ENCODE peak calls at places on chromosomes 2 and 18, in seven cellular contexts. B is SK-N-SH; S is CD8-positive, alpha-beta memory T cell; V is stomach; N is left ventricle myocardium inferior; M is endothelial cell of umbilical vein; W is pancreas. H is an unnamed sample. For H3K4me1, the result is how much of the 10 kb centered on the place peaks cover.

GRCh38 chr2:189719531-189719930 is 43.1 kb downstream of the OSGEPL1 start:
- DNase-seq in B (no peak), S (no peak), V (no peak), N (no peak), M (no peak), W (no peak), H (no peak)

GRCh38 chr2:134124047-134124753 is 129.7 kb upstream of the MGAT5 start:
- DNase-seq in B (peak), S (no peak), V (peak), N (no peak), M (no peak), W (no peak), H (no peak)

GRCh38 chr2:113124181-113124961 is 3.0 kb upstream of the IL1RN start:
- DNase-seq in B (no peak), S (no peak), V (no peak), N (no peak), M (no peak), W (no peak), H (peak)

GRCh38 chr18:51255694-51256093 is 58.2 kb upstream of the MEX3C start:
- DNase-seq in B (no peak), S (no peak), V (no peak), N (no peak), M (no peak), W (no peak), H (no peak)

GRCh38 chr18:75830848-75831247 is 403.3 kb upstream of the SMIM21 start:
- DNase-seq in B (no peak), S (no peak), V (no peak), N (no peak), M (no peak), W (no peak), H (peak)

GRCh38 chr18:2932247-2933181 is 80.4 kb downstream of the LPIN2 start:
- DNase-seq in B (peak), S (peak), V (no peak), N (no peak), M (peak), W (no peak), H (peak)

GRCh38 chr18:41134426-41134825 is 820.6 kb upstream of the PIK3C3 start:
- DNase-seq in B (no peak), S (no peak), V (no peak), N (no peak), M (no peak), W (no peak), H (no peak)

GRCh38 chr2:69345434-69345833 is 41.6 kb downstream of the GFPT1 start:
- DNase-seq in B (no peak), S (no peak), V (no peak), N (no peak), M (no peak), W (no peak), H (no peak)

GRCh38 chr18:35688757-35689156 is 107.2 kb downstream of the GALNT1 start:
- DNase-seq in B (no peak), S (no peak), V (no peak), N (no peak), M (no peak), W (no peak), H (no peak)

GRCh38 chr2:27003857-27004256 is 28.9 kb upstream of the TMEM214 start:
- DNase-seq in B (no peak), S (no peak), V (no peak), N (no peak), M (peak), W (no peak), H (no peak)

GRCh38 chr2:27001851-27002369 is 30.9 kb upstream of the TMEM214 start:
- DNase-seq in B (no peak), S (no peak), V (no peak), N (no peak), M (no peak), W (no peak), H (no peak)

GRCh38 chr2:27000995-27001394 is 30.6 kb downstream of the MAPRE3 start:
- DNase-seq in B (no peak), S (no peak), V (no peak), N (no peak), M (no peak), W (no peak), H (no peak)

GRCh38 chr2:27000228-27000627 is 29.8 kb downstream of the MAPRE3 start:
- DNase-seq in B (no peak), S (no peak), V (no peak), N (no peak), M (no peak), W (no peak), H (no peak)

DNA sequence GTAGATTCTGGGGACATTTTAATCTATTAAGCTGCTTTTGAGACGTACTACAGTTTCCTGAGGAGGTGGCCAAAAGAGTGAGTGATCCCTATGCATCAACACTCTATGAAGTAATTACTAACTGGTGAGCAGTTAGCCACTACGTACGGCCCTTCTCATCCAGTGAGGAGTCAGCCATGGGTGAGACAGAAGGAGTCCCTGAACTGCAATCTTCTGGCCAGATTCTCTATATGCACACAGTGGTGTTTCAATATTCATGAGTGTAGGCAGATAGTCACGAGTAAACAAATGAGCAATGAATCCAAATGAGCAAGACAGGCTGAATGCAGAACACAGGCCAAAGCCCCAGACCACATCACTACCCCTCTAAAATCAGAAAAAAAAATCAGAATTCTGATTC is 29.8 kb upstream of the TMEM214 start:
- DNase-seq in B (no peak), S (no peak), V (no peak), N (no peak), M (no peak), W (no peak), H (no peak)
- H3K4me1 ChIP-seq in B (under half), S (under half), V (under half), N (under half), M (under half), W (under half), H (under half)

GRCh38 chr18:22167471-22168151 is 1.8 kb upstream of the GATA6 start:
- DNase-seq in B (peak), S (no peak), V (no peak), N (peak), M (peak), W (peak), H (no peak)

GRCh38 chr18:22165049-22165602 is 4.3 kb upstream of the GATA6 start:
- DNase-seq in B (peak), S (no peak), V (no peak), N (no peak), M (no peak), W (peak), H (no peak)

GRCh38 chr18:22165603-22166069 is 3.8 kb upstream of the GATA6 start:
- DNase-seq in B (no peak), S (no peak), V (no peak), N (no peak), M (no peak), W (peak), H (no peak)

GRCh38 chr18:22167091-22167470 is 2.3 kb upstream of the GATA6 start:
- DNase-seq in B (no peak), S (no peak), V (no peak), N (peak), M (no peak), W (peak), H (no peak)

DNA sequence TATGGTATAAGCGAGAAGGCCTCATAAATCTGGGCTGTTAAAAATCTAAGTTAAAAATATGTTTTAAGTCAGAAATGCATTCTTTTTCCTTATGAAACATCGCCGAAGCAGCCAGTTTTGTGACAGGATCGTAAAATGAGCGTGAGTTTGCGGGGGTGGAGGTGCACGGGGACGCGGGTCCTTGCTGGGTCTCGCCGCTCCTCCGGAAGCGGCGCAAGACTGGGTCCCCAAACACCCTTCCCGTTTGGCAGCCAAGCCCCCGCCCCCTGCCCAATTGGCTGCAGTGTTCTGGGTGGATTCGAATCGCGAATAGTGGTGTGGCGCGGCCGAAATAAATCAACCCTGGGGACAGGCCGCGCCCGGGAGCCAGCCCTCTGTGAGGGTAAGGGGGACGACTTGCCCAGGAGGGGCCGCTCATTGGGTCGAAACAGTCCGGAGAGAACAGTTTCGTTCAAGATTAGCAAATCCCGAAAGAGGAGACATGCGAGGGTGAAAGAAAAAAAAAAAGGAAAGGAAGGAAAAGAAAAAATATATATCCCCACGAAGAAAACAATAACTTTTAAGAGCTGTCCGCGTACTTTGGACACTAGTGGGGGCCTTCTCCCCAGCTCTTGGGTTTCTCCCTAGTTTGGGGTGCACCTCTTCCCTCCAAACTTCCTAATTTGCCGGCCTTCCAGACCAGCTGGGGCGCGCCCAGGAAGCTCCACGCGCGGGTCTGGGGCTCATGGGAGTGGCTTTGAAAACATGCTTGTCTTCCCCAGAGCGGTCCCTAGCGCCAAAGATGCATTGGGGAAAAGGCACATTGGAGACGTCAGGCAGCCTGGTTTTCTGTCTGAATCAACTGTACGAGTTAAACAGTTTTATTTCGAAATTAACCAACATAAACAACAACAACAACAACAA is 3.1 kb upstream of the GATA6 start:
- DNase-seq in B (peak), S (no peak), V (peak), N (peak), M (peak), W (peak), H (no peak)
- H3K4me3 ChIP-seq in B (no peak), S (no peak), V (peak), N (peak), M (peak), W (peak), H (no peak)

GRCh38 chr18:57741273-57741672 is 61.8 kb downstream of the ATP8B1 start:
- DNase-seq in B (no peak), S (no peak), V (no peak), N (no peak), M (no peak), W (no peak), H (no peak)

GRCh38 chr18:57744211-57744694 is 58.9 kb downstream of the ATP8B1 start:
- DNase-seq in B (no peak), S (no peak), V (peak), N (no peak), M (peak), W (no peak), H (no peak)

GRCh38 chr18:57747809-57748680 is 55.1 kb downstream of the ATP8B1 start:
- DNase-seq in B (no peak), S (no peak), V (no peak), N (no peak), M (no peak), W (no peak), H (no peak)

GRCh38 chr18:57738078-57738477 is 65.0 kb downstream of the ATP8B1 start:
- DNase-seq in B (no peak), S (no peak), V (no peak), N (no peak), M (no peak), W (no peak), H (no peak)

DNA sequence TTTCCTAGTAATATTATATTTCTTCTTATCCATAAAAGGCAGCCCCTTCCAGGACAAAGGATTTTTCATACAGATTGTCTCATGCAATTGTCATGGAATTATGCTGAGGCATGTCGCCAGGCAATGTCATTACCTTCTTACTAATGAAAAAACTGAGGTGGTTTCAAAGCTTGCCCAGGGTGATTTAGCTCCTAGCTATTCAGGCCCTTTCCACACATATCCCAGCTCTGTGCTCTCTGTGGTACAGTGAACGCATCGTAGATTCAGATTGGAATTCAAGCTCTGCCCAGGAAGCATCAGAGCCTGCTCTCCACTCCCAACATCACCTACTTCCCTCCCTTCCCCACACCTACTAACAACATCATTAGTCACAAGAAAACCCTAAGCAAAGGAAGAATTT is 60.1 kb downstream of the ATP8B1 start:
- DNase-seq in B (no peak), S (no peak), V (no peak), N (no peak), M (peak), W (no peak), H (no peak)
- H3K4me1 ChIP-seq in B (under half), S (under half), V (half or more), N (under half), M (under half), W (under half), H (half or more)

GRCh38 chr2:30450025-30450424 is 3.0 kb downstream of the LCLAT1 start:
- DNase-seq in B (no peak), S (no peak), V (no peak), N (no peak), M (no peak), W (no peak), H (no peak)
- H3K4me3 ChIP-seq in B (no peak), S (no peak), V (no peak), N (no peak), M (no peak), W (no peak), H (no peak)

GRCh38 chr18:9136315-9137141 is at the start of gene ANKRD12:
- DNase-seq in B (peak), S (peak), V (peak), N (peak), M (peak), W (peak), H (peak)

GRCh38 chr18:9135081-9135911 is 1.3 kb upstream of the ANKRD12 start:
- DNase-seq in B (no peak), S (no peak), V (no peak), N (no peak), M (peak), W (no peak), H (no peak)

GRCh38 chr18:9135912-9136314 is 668 bp upstream of the ANKRD12 start:
- DNase-seq in B (no peak), S (no peak), V (no peak), N (no peak), M (peak), W (no peak), H (no peak)

GRCh38 chr18:9139400-9140039 is 2.9 kb downstream of the ANKRD12 start:
- DNase-seq in B (no peak), S (no peak), V (no peak), N (no peak), M (peak), W (no peak), H (no peak)

DNA sequence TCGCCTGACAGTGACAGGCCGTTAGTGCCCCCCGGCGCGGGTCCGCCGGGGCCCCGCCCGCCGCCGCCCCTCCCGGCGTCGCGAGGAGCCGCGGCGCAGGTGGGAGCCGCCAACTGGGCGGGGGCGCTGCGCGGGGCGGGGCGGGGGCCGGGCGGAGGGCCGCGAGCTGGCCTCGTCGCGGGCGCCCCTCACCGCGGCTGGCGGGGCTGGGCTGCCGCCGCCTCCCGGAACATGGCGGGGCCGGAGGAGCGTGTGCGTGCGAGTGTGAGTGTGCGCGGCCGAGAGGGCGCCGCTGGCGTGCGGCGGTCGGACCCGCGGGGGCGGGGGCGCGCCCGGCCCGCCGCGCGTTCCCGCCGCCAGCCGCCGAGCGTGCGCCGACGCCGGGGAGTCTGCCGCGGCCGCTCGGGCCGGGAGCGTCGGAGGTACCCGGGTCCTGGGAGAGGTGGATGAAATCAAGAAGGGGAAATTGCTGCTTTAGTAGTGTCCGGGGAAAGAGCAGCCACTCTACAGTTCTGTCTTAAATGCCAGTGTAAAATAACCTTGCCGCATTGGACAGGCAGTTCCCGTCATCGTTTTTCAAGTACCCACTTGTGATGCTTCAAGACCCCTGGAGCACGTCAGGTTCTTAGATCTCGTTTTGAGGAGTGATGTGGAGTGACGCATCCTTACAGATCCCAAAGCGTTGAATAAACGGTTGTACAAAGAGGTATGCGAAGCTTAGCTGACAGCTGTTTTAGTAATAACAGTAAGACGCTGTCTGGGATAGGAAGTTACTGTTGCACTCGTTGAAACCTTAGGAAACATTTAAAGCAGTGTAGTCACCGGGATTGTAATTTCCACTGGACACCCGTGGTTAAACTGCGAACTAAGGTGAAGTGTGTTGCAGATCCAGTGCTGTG is 836 bp downstream of the ANKRD12 start:
- DNase-seq in B (peak), S (peak), V (peak), N (peak), M (peak), W (peak), H (no peak)
- H3K4me1 ChIP-seq in B (under half), S (half or more), V (half or more), N (half or more), M (under half), W (under half), H (half or more)

GRCh38 chr2:3520591-3520990 is 1.3 kb upstream of the ADI1 start:
- DNase-seq in B (no peak), S (no peak), V (no peak), N (no peak), M (no peak), W (no peak), H (no peak)
- H3K4me3 ChIP-seq in B (peak), S (no peak), V (no peak), N (no peak), M (no peak), W (no peak), H (peak)

GRCh38 chr2:85538507-85539360 is at the start of gene MAT2A:
- DNase-seq in B (peak), S (peak), V (peak), N (peak), M (peak), W (peak), H (peak)

GRCh38 chr2:85540131-85540587 is 1.2 kb downstream of the MAT2A start:
- DNase-seq in B (no peak), S (no peak), V (no peak), N (no peak), M (peak), W (no peak), H (no peak)

GRCh38 chr2:85541262-85541661 is 2.3 kb downstream of the MAT2A start:
- DNase-seq in B (no peak), S (no peak), V (no peak), N (no peak), M (no peak), W (no peak), H (no peak)

GRCh38 chr2:85537600-85538506 is 1.1 kb upstream of the MAT2A start:
- DNase-seq in B (peak), S (peak), V (peak), N (peak), M (peak), W (peak), H (no peak)

DNA sequence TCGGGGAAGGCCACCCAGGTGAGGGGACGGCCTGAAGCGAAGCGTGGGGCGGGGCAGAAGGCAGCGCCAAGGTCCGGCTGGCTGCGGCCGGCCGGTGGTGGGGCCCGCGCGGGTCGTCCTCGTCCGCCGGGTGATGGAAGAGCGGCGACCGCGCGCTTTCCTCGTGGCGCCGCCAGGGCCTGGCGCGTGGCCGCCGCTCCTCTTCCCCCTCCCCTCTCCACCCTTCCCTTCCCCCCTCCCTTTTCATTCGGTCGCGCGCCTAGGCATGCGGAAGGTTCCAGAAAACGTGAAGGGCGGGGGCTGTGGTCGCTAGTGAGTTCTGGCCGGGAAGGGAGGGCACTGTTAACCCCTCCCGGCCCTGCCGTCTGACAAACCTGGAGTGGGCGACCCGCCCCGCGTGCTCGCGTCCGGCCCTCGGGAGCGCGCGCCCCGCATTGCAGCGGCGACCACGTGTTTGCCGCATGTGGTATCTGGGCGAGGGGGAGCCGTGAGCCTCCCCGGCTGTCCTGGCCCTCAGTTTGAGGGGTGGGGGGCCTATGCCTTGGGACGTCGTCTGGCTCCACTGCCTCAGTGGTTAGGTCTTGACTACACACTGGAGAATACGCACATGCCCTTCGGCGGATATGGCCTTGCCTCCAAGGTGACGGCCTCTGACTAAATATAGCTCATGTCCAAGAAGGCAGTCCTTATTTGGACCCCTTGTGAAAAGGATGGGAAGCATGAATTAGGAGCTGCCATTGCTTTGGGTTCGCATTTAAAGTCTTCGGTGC is 578 bp downstream of the MAT2A start:
- DNase-seq in B (peak), S (peak), V (peak), N (peak), M (peak), W (peak), H (peak)
- H3K4me1 ChIP-seq in B (under half), S (under half), V (half or more), N (half or more), M (under half), W (under half), H (half or more)

H was measured in esophagus muscularis mucosa.